ENCODE peak calls at places on chromosomes 4 and X, in four cellular contexts. J is GM12865, B is fibroblast of lung, T is lower lobe of right lung. U is an unnamed sample.

GRCh38 chrX:18075603-18076002 is 145.1 kb downstream of the BEND2 start:
- DNase-seq in J (no peak), B (no peak), T (no peak), U (no peak)

GRCh38 chr4:186743261-186743660 is 19.6 kb upstream of the FAT1 start:
- DNase-seq in J (no peak), B (no peak), T (no peak), U (no peak)

GRCh38 chrX:96994088-96994487 is 110.4 kb downstream of the RPA4 start:
- DNase-seq in J (no peak), B (no peak), T (no peak), U (no peak)

GRCh38 chr4:95181446-95182306 is 367.1 kb downstream of the UNC5C start:
- DNase-seq in J (peak; percentile 18), B (peak; percentile 85), T (no peak), U (no peak)

GRCh38 chr4:34170941-34171340 is 2073.4 kb downstream of the ARAP2 start:
- DNase-seq in J (no peak), B (peak; percentile 27), T (no peak), U (no peak)

GRCh38 chr4:78645853-78646757 is 94.5 kb downstream of the ANXA3 start:
- DNase-seq in J (peak; percentile 53), B (peak; percentile 95), T (peak; percentile 59), U (peak; percentile 98)

GRCh38 chr4:87557348-87557747 is 28.2 kb upstream of the SPARCL1 start:
- DNase-seq in J (no peak), B (no peak), T (no peak), U (no peak)

GRCh38 chrX:69142688-69143239 is 22.5 kb downstream of the PJA1 start:
- DNase-seq in J (no peak), B (no peak), T (no peak), U (no peak)

GRCh38 chr4:114464873-114465272 is 133.7 kb upstream of the UGT8 start:
- DNase-seq in J (no peak), B (peak; percentile 14), T (no peak), U (no peak)

GRCh38 chr4:38177792-38178665 is 217.8 kb downstream of the PTTG2 start:
- DNase-seq in J (peak; percentile 33), B (no peak), T (peak; percentile 91), U (peak; percentile 84)

GRCh38 chr4:48334900-48335384 is 6.4 kb upstream of the SLAIN2 start:
- DNase-seq in J (no peak), B (peak; percentile 28), T (no peak), U (no peak)

GRCh38 chrX:108020631-108021030 is 24.2 kb upstream of the VSIG1 start:
- DNase-seq in J (peak; percentile 30), B (no peak), T (no peak), U (peak; percentile 45)
- TF ChIP-seq CTCF in J (peak; percentile 42), B (peak; percentile 46), T (peak; percentile 41), U (peak; percentile 60)

GRCh38 chr4:85951-86350 is 32.8 kb downstream of the ZNF595 start:
- DNase-seq in J (no peak), B (no peak), T (no peak), U (no peak)
- H3K4me3 ChIP-seq in J (no peak overlapping the region), B (no peak overlapping the region), T (no peak overlapping the region), U (no peak overlapping the region)

GRCh38 chr4:8427761-8428287 is 12.7 kb downstream of the ACOX3 start:
- DNase-seq in J (peak; percentile 61), B (peak; percentile 68), T (no peak), U (peak; percentile 48)

GRCh38 chr4:8427262-8427661 is 13.3 kb downstream of the ACOX3 start:
- DNase-seq in J (no peak), B (no peak), T (no peak), U (no peak)

GRCh38 chr4:8431553-8431952 is 9.0 kb downstream of the ACOX3 start:
- DNase-seq in J (no peak), B (no peak), T (no peak), U (no peak)

GRCh38 chr4:8433181-8433580 is 7.3 kb downstream of the ACOX3 start:
- DNase-seq in J (no peak), B (no peak), T (no peak), U (no peak)

DNA sequence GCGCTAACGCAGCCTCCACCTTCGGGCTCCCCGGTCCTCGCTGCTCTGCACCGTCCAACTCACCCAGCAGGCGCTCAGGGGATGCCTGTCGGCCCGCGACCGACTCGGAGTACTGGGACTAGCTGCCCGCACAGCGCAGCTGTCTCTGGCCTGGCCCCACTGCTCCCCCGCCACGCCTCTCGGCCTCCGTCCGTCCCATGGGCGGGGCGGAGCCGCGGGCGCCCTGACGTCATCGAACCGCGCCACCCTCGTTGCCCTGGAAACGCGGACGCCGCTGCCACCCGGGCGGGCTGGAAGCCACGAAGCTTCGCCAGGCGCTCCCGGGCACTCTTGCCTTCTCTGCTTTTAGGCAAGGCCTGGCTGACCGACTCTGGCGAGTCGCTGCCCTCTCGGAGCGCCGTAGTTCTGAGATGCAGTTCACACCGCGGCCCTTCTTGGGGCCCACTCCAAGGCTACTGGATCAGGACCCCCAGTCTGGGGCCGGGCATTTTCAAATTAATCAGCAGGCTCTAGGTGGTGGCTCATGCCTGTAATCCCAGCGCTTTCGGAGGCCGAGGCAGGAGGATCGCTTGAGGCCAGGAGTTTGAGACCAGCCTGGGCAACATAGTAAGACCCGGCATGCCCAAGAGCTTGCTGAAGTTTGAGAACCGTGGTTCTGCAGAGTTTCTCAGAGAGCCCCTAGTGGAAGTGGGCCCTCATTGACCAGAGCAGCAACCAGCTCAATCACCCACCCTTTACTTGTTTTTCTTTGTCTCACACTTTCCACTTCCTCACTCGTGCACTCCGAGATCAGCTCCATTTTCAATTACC is 12.0 kb downstream of the ACOX3 start:
- DNase-seq in J (peak; percentile 90), B (peak; percentile 76), T (peak; percentile 91), U (peak; percentile 79)
- TF ChIP-seq CTCF in J (peak; percentile 51), B (peak; percentile 70), T (no peak), U (peak; percentile 65)

DNA sequence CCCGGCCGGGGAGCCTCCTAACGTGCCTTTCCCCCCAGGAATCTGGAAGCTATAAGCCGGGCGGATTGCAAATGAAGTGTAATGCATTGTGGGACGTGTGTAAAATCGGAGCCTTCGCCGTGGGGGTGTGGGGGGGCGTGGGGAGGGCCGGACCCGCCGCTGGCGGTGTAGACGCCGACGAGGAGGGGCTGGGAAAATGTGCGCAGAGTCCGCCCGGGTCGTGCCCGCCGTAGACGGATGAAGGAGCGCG is 1.3 kb downstream of the STOX2 start:
- DNase-seq in J (no peak), B (no peak), T (no peak), U (no peak)
- H3K4me3 ChIP-seq in J (no peak overlapping the region), B (no peak overlapping the region), T (peak overlapping the region; percentile 68), U (no peak overlapping the region)

DNA sequence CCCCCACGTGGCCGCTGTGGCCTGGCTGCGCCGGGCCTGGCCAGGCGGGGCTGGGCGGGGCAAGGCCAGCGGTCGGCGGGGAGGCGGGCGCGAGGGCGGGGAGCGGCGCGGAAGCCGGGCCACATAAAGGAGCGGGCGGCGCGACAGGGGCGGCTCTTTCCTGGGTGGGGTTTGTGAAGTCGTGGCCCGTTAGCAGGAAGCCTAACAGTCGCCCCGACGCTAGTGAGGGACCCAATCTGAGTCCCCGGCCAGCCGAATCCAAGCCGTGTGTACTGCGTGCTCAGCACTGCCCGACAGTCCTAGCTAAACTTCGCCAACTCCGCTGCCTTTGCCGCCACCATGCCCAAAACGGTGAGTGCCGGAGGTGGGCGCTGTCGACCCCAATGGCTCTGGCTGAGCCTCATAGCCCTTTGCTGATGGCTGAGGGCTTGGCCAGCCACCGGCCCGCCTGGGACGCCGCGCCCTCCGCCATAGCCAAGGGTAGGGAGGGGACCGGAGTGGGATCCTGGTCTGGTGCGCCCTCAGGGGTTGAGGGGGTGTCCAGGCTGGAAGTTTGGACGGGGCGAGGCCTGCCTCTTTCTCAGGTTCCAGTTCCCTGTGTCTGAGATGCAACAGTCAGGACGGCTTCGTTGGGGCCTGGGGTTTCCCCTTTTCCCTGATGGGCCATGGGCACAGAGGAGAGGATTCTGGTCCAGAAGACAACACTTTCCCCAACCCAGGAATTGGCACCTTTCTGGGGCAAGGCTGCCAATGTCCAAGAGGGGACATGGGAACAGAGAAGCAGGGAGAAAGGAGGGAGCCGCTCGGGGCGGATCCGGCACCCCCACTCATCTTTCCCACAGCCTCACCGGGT is at the start of gene MSN:
- DNase-seq in J (peak; percentile 84), B (peak; percentile 57), T (peak; percentile 88), U (peak; percentile 31)
- TF ChIP-seq CTCF in J (no peak), B (no peak), T (peak; percentile 5), U (peak; percentile 31)